ENCODE peak calls at places on chromosome 22, in four cellular contexts. One of them, this sample, is unnamed.

GRCh38 chr22:17767236-17768065 is 6.8 kb downstream of the BID start:
- DNase-seq in pancreas: no peak
- DNase-seq in CD4-positive, alpha-beta memory T cell: peak; percentile 67
- DNase-seq in A549: no peak
- DNase-seq in this sample: no peak

GRCh38 chr22:48696371-48696770 is 1131.3 kb downstream of the BRD1 start:
- DNase-seq in CD4-positive, alpha-beta memory T cell: no peak
- DNase-seq in pancreas: no peak
- DNase-seq in A549: no peak
- DNase-seq in this sample: no peak

GRCh38 chr22:17149073-17149815 is 9.8 kb downstream of the HDHD5 start:
- DNase-seq in pancreas: no peak
- DNase-seq in CD4-positive, alpha-beta memory T cell: no peak
- DNase-seq in A549: no peak
- DNase-seq in this sample: no peak

GRCh38 chr22:50687829-50688228 is 15.2 kb downstream of the SHANK3 start:
- DNase-seq in CD4-positive, alpha-beta memory T cell: no peak
- DNase-seq in A549: no peak
- DNase-seq in pancreas: no peak
- DNase-seq in this sample: no peak

GRCh38 chr22:23375031-23375827 is 194.9 kb downstream of the BCR start:
- DNase-seq in A549: no peak
- DNase-seq in pancreas: no peak
- DNase-seq in CD4-positive, alpha-beta memory T cell: no peak
- DNase-seq in this sample: no peak

GRCh38 chr22:48369789-48370507 is 1457.7 kb downstream of the BRD1 start:
- DNase-seq in CD4-positive, alpha-beta memory T cell: no peak
- DNase-seq in A549: peak; percentile 84
- DNase-seq in pancreas: no peak
- DNase-seq in this sample: peak; percentile 92

GRCh38 chr22:24142831-24143230 is 38.5 kb upstream of the SUSD2 start:
- DNase-seq in pancreas: no peak
- DNase-seq in A549: no peak
- DNase-seq in CD4-positive, alpha-beta memory T cell: no peak
- DNase-seq in this sample: no peak

GRCh38 chr22:39176067-39176621 is 23.7 kb upstream of the CBX7 start:
- DNase-seq in A549: no peak
- DNase-seq in pancreas: peak; percentile 69
- DNase-seq in CD4-positive, alpha-beta memory T cell: no peak
- DNase-seq in this sample: peak; percentile 93

GRCh38 chr22:40594924-40595323 is 41.6 kb downstream of the MRTFA start:
- DNase-seq in pancreas: no peak
- DNase-seq in A549: no peak
- DNase-seq in CD4-positive, alpha-beta memory T cell: no peak
- DNase-seq in this sample: no peak

GRCh38 chr22:27252282-27253049 is 549.1 kb downstream of the MN1 start:
- DNase-seq in A549: peak; percentile 60
- DNase-seq in pancreas: peak; percentile 44
- DNase-seq in CD4-positive, alpha-beta memory T cell: no peak
- DNase-seq in this sample: no peak

GRCh38 chr22:33299245-33299956 is 241.2 kb upstream of the SYN3 start:
- DNase-seq in pancreas: no peak
- DNase-seq in CD4-positive, alpha-beta memory T cell: no peak
- DNase-seq in A549: no peak
- DNase-seq in this sample: no peak

GRCh38 chr22:19394274-19395050 is 37.1 kb downstream of the HIRA start:
- DNase-seq in pancreas: no peak
- DNase-seq in A549: no peak
- DNase-seq in CD4-positive, alpha-beta memory T cell: no peak
- DNase-seq in this sample: no peak

GRCh38 chr22:47623056-47623739 is 860.7 kb downstream of the TBC1D22A start:
- DNase-seq in A549: no peak
- DNase-seq in CD4-positive, alpha-beta memory T cell: no peak
- DNase-seq in pancreas: no peak
- DNase-seq in this sample: no peak

GRCh38 chr22:38973289-38974169 is 8.6 kb upstream of the APOBEC3B start:
- DNase-seq in pancreas: peak; percentile 60
- DNase-seq in A549: peak; percentile 58
- DNase-seq in CD4-positive, alpha-beta memory T cell: peak; percentile 55
- DNase-seq in this sample: no peak

GRCh38 chr22:33188316-33188715 is 130.1 kb upstream of the SYN3 start:
- DNase-seq in pancreas: no peak
- DNase-seq in A549: no peak
- DNase-seq in CD4-positive, alpha-beta memory T cell: no peak
- DNase-seq in this sample: peak; percentile 3

GRCh38 chr22:26610983-26611382 is 6.8 kb downstream of the CRYBB1 start:
- DNase-seq in A549: no peak
- DNase-seq in CD4-positive, alpha-beta memory T cell: no peak
- DNase-seq in pancreas: no peak
- DNase-seq in this sample: no peak

GRCh38 chr22:43851058-43851978 is 11.0 kb downstream of the SULT4A1 start:
- DNase-seq in A549: no peak
- DNase-seq in pancreas: no peak
- DNase-seq in CD4-positive, alpha-beta memory T cell: no peak
- DNase-seq in this sample: no peak

GRCh38 chr22:44567846-44568493 is 69.9 kb upstream of the RTL6 start:
- DNase-seq in A549: no peak
- DNase-seq in pancreas: peak; percentile 57
- DNase-seq in CD4-positive, alpha-beta memory T cell: peak; percentile 32
- DNase-seq in this sample: no peak

GRCh38 chr22:27474711-27475547 is 326.6 kb downstream of the MN1 start:
- DNase-seq in pancreas: no peak
- DNase-seq in CD4-positive, alpha-beta memory T cell: no peak
- DNase-seq in A549: peak; percentile 65
- DNase-seq in this sample: peak; percentile 87

GRCh38 chr22:21665047-21665851 is 563 bp upstream of the PPIL2 start:
- DNase-seq in A549: no peak
- DNase-seq in pancreas: no peak
- DNase-seq in CD4-positive, alpha-beta memory T cell: no peak
- DNase-seq in this sample: no peak

GRCh38 chr22:32852346-32853251 is 51.1 kb downstream of the TIMP3 start:
- DNase-seq in pancreas: no peak
- DNase-seq in CD4-positive, alpha-beta memory T cell: no peak
- DNase-seq in A549: no peak
- DNase-seq in this sample: no peak

GRCh38 chr22:34454598-34454997 is 534.3 kb upstream of the LARGE1 start:
- DNase-seq in A549: no peak
- DNase-seq in CD4-positive, alpha-beta memory T cell: no peak
- DNase-seq in pancreas: no peak
- DNase-seq in this sample: no peak

GRCh38 chr22:23522642-23523251 is 57.3 kb downstream of the IGLL1 start:
- DNase-seq in pancreas: no peak
- DNase-seq in A549: no peak
- DNase-seq in CD4-positive, alpha-beta memory T cell: no peak
- DNase-seq in this sample: no peak

GRCh38 chr22:23763579-23764331 is 965 bp downstream of the C22orf15 start:
- DNase-seq in CD4-positive, alpha-beta memory T cell: peak; percentile 24
- DNase-seq in A549: no peak
- DNase-seq in pancreas: no peak
- DNase-seq in this sample: no peak

GRCh38 chr22:26143801-26144325 is 25.4 kb upstream of the SEZ6L start:
- DNase-seq in pancreas: no peak
- DNase-seq in A549: no peak
- DNase-seq in CD4-positive, alpha-beta memory T cell: no peak
- DNase-seq in this sample: no peak

GRCh38 chr22:43516386-43516785 is 104.6 kb downstream of the MPPED1 start:
- DNase-seq in CD4-positive, alpha-beta memory T cell: no peak
- DNase-seq in pancreas: no peak
- DNase-seq in A549: no peak
- DNase-seq in this sample: no peak

GRCh38 chr22:27397948-27398330 is 403.6 kb downstream of the MN1 start:
- DNase-seq in pancreas: no peak
- DNase-seq in A549: no peak
- DNase-seq in CD4-positive, alpha-beta memory T cell: no peak
- DNase-seq in this sample: no peak

GRCh38 chr22:32764330-32765116 is 37.0 kb upstream of the TIMP3 start:
- DNase-seq in pancreas: no peak
- DNase-seq in CD4-positive, alpha-beta memory T cell: no peak
- DNase-seq in A549: no peak
- DNase-seq in this sample: no peak

GRCh38 chr22:40606306-40606705 is 30.2 kb downstream of the MRTFA start:
- DNase-seq in A549: no peak
- DNase-seq in pancreas: no peak
- DNase-seq in CD4-positive, alpha-beta memory T cell: no peak
- DNase-seq in this sample: no peak

GRCh38 chr22:40257979-40258378 is 80.3 kb downstream of the TNRC6B start:
- DNase-seq in CD4-positive, alpha-beta memory T cell: peak; percentile 36
- DNase-seq in pancreas: no peak
- DNase-seq in A549: no peak
- DNase-seq in this sample: no peak

GRCh38 chr22:24532075-24532474 is 22.9 kb downstream of the GUCD1 start:
- DNase-seq in CD4-positive, alpha-beta memory T cell: no peak
- DNase-seq in pancreas: peak; percentile 47
- DNase-seq in A549: no peak
- DNase-seq in this sample: no peak

GRCh38 chr22:45478108-45478771 is 24.4 kb upstream of the FBLN1 start:
- DNase-seq in A549: peak; percentile 55
- DNase-seq in CD4-positive, alpha-beta memory T cell: no peak
- DNase-seq in pancreas: no peak
- DNase-seq in this sample: peak; percentile 85

GRCh38 chr22:24517446-24517845 is 22.3 kb downstream of the UPB1 start:
- DNase-seq in pancreas: no peak
- DNase-seq in CD4-positive, alpha-beta memory T cell: no peak
- DNase-seq in A549: no peak
- DNase-seq in this sample: no peak

GRCh38 chr22:44445731-44446130 is 52.3 kb downstream of the RTL6 start:
- DNase-seq in pancreas: no peak
- DNase-seq in CD4-positive, alpha-beta memory T cell: no peak
- DNase-seq in A549: no peak
- DNase-seq in this sample: no peak

GRCh38 chr22:49853981-49854791 is 542 bp downstream of the ZBED4 start:
- DNase-seq in pancreas: peak; percentile 56
- DNase-seq in A549: no peak
- DNase-seq in CD4-positive, alpha-beta memory T cell: peak; percentile 30
- DNase-seq in this sample: peak; percentile 45

GRCh38 chr22:33476716-33477115 is 418.5 kb upstream of the SYN3 start:
- DNase-seq in A549: peak; percentile 7
- DNase-seq in CD4-positive, alpha-beta memory T cell: no peak
- DNase-seq in pancreas: no peak
- DNase-seq in this sample: peak; percentile 80

GRCh38 chr22:48348855-48349254 is 1478.8 kb downstream of the BRD1 start:
- DNase-seq in A549: no peak
- DNase-seq in CD4-positive, alpha-beta memory T cell: no peak
- DNase-seq in pancreas: no peak
- DNase-seq in this sample: no peak

GRCh38 chr22:44658371-44658953 is 43.5 kb upstream of the PRR5 start:
- DNase-seq in A549: no peak
- DNase-seq in CD4-positive, alpha-beta memory T cell: no peak
- DNase-seq in pancreas: no peak
- DNase-seq in this sample: no peak

GRCh38 chr22:30495041-30495784 is 10.3 kb downstream of the SEC14L4 start:
- DNase-seq in A549: no peak
- DNase-seq in pancreas: no peak
- DNase-seq in CD4-positive, alpha-beta memory T cell: no peak
- DNase-seq in this sample: no peak

GRCh38 chr22:30491381-30491780 is 14.1 kb downstream of the SEC14L4 start:
- DNase-seq in CD4-positive, alpha-beta memory T cell: no peak
- DNase-seq in pancreas: no peak
- DNase-seq in A549: no peak
- DNase-seq in this sample: no peak

GRCh38 chr22:30490399-30490798 is 15.1 kb downstream of the SEC14L4 start:
- DNase-seq in CD4-positive, alpha-beta memory T cell: no peak
- DNase-seq in A549: no peak
- DNase-seq in pancreas: no peak
- DNase-seq in this sample: no peak

GRCh38 chr22:30488121-30488520 is 16.3 kb upstream of the SEC14L3 start:
- DNase-seq in CD4-positive, alpha-beta memory T cell: no peak
- DNase-seq in pancreas: no peak
- DNase-seq in A549: no peak
- DNase-seq in this sample: no peak

GRCh38 chr22:30492144-30492543 is 13.4 kb downstream of the SEC14L4 start:
- DNase-seq in CD4-positive, alpha-beta memory T cell: no peak
- DNase-seq in pancreas: no peak
- DNase-seq in A549: no peak
- DNase-seq in this sample: no peak
- H3K4me1 ChIP-seq in CD4-positive, alpha-beta memory T cell: no peaks in the 10 kb centered on the region
- H3K4me1 ChIP-seq in pancreas: no peaks in the 10 kb centered on the region
- H3K4me1 ChIP-seq in A549: peaks cover 2% of the 10 kb centered on the region
- H3K4me1 ChIP-seq in this sample: no peaks in the 10 kb centered on the region

GRCh38 chr22:35910013-35910860 is 118.4 kb downstream of the RBFOX2 start:
- DNase-seq in CD4-positive, alpha-beta memory T cell: no peak
- DNase-seq in pancreas: no peak
- DNase-seq in A549: no peak
- DNase-seq in this sample: no peak
- H3K4me1 ChIP-seq in CD4-positive, alpha-beta memory T cell: no peaks in the 10 kb centered on the region
- H3K4me1 ChIP-seq in pancreas: peaks cover 33% of the 10 kb centered on the region
- H3K4me1 ChIP-seq in A549: peaks cover 29% of the 10 kb centered on the region
- H3K4me1 ChIP-seq in this sample: peaks cover 22% of the 10 kb centered on the region

DNA sequence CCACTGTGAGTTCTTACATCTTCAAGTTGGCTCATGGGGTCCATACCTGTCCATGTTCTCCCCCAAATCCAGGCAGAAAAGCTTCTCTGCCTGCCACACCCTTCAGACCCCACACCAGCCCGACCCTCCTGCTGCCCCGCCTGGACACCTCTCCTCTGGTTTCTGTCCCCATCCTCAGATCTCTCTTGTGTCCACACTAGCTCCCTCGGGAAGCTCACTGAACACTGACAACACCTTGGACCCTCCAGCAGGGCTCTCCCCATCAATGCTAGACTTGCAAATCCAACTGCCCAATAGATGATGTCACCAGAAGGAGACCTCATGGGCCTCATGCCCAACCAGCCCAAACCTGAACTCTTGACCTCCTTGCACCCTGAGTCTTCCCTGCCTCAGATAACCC is 2.9 kb downstream of the SCARF2 start:
- DNase-seq in A549: no peak
- DNase-seq in CD4-positive, alpha-beta memory T cell: no peak
- DNase-seq in pancreas: no peak
- DNase-seq in this sample: no peak
- H3K4me1 ChIP-seq in A549: peaks cover 5% of the 10 kb centered on the region
- H3K4me1 ChIP-seq in CD4-positive, alpha-beta memory T cell: peaks cover 43% of the 10 kb centered on the region
- H3K4me1 ChIP-seq in pancreas: peaks cover 4% of the 10 kb centered on the region
- H3K4me1 ChIP-seq in this sample: peaks cover 33% of the 10 kb centered on the region

DNA sequence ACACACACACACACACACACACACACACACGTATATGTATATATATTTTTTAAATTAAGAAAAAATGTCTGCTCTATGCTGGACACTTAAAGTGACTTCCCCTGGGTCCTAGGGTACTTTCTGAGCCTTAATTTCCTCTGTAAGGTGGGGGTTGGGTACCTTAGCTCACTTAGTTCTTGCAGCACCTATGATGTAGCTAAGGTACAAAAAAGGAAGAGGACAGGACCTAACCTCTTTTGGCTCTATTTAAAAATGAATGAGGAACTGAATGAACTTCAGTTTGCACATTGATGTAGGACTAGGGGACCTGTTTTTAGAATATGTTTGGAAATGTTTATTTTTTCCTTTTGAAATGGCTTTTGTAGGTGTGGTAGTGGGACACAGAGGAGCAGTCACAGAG is 11.1 kb downstream of the SREBF2 start:
- DNase-seq in CD4-positive, alpha-beta memory T cell: no peak
- DNase-seq in pancreas: no peak
- DNase-seq in A549: no peak
- DNase-seq in this sample: no peak
- H3K4me1 ChIP-seq in CD4-positive, alpha-beta memory T cell: peaks cover 70% of the 10 kb centered on the region
- H3K4me1 ChIP-seq in pancreas: peaks cover 32% of the 10 kb centered on the region
- H3K4me1 ChIP-seq in A549: peaks cover 59% of the 10 kb centered on the region
- H3K4me1 ChIP-seq in this sample: no peaks in the 10 kb centered on the region

GRCh38 chr22:29032014-29032475 is 29.6 kb downstream of the C22orf31 start:
- DNase-seq in A549: no peak
- DNase-seq in CD4-positive, alpha-beta memory T cell: no peak
- DNase-seq in pancreas: peak; percentile 35
- DNase-seq in this sample: no peak
- H3K4me1 ChIP-seq in A549: peaks cover 66% of the 10 kb centered on the region
- H3K4me1 ChIP-seq in CD4-positive, alpha-beta memory T cell: peaks cover 11% of the 10 kb centered on the region
- H3K4me1 ChIP-seq in pancreas: peaks cover 22% of the 10 kb centered on the region
- H3K4me1 ChIP-seq in this sample: peaks cover 31% of the 10 kb centered on the region

This sample was measured in SJSA1.